ENCODE peak calls at places on chromosomes 2 and 18, in four cellular contexts. L is GM23338, Z is K562, R is GM12878. W is an unnamed sample.

GRCh38 chr18:42484648-42485047 is 529.6 kb downstream of the PIK3C3 start:
- DNase-seq in L (no peak), Z (no peak), R (no peak), W (no peak)

GRCh38 chr2:236342951-236343350 is 78.7 kb upstream of the ASB18 start:
- DNase-seq in L (no peak), Z (no peak), R (no peak), W (no peak)

GRCh38 chr2:161586517-161587167 is 37.6 kb upstream of the SLC4A10 start:
- DNase-seq in L (peak), Z (peak), R (no peak), W (peak)

GRCh38 chr2:232416521-232417470 is 10.2 kb downstream of the ALPG start:
- DNase-seq in L (no peak), Z (no peak), R (no peak), W (no peak)

GRCh38 chr2:235330775-235331438 is 162.9 kb upstream of the AGAP1 start:
- DNase-seq in L (no peak), Z (no peak), R (no peak), W (no peak)

GRCh38 chr2:131058214-131058613 is 35.0 kb downstream of the FAM168B start:
- DNase-seq in L (no peak), Z (no peak), R (no peak), W (no peak)

GRCh38 chr2:85541753-85542457 is 2.9 kb downstream of the MAT2A start:
- DNase-seq in L (no peak), Z (no peak), R (no peak), W (no peak)

GRCh38 chr2:179646862-179647261 is 214.6 kb downstream of the ZNF385B start:
- DNase-seq in L (no peak), Z (no peak), R (no peak), W (no peak)

GRCh38 chr2:119372778-119373568 is 6.2 kb downstream of the DBI start:
- DNase-seq in L (no peak), Z (no peak), R (no peak), W (no peak)

GRCh38 chr2:1671916-1672315 is 72.4 kb downstream of the PXDN start:
- DNase-seq in L (no peak), Z (no peak), R (no peak), W (no peak)

GRCh38 chr2:179812501-179812900 is 48.9 kb downstream of the ZNF385B start:
- DNase-seq in L (no peak), Z (no peak), R (no peak), W (no peak)

GRCh38 chr18:61544178-61544577 is 210.9 kb downstream of the CDH20 start:
- DNase-seq in L (no peak), Z (no peak), R (no peak), W (no peak)

GRCh38 chr2:48819206-48819605 is 63.7 kb upstream of the LHCGR start:
- DNase-seq in L (no peak), Z (no peak), R (no peak), W (no peak)

GRCh38 chr2:212863185-212863588 is 288.2 kb downstream of the IKZF2 start:
- DNase-seq in L (peak), Z (peak), R (peak), W (peak)

GRCh38 chr2:186590538-186591441 is 934 bp downstream of the ITGAV start:
- DNase-seq in L (peak), Z (peak), R (no peak), W (peak)

GRCh38 chr2:6626406-6627012 is 239.2 kb downstream of the CMPK2 start:
- DNase-seq in L (no peak), Z (no peak), R (no peak), W (no peak)

GRCh38 chr2:26961603-26962184 is 8.7 kb upstream of the MAPRE3 start:
- DNase-seq in L (peak), Z (peak), R (peak), W (peak)

GRCh38 chr2:123157016-123157415 is 868.1 kb upstream of the CNTNAP5 start:
- DNase-seq in L (no peak), Z (no peak), R (no peak), W (no peak)

GRCh38 chr18:9719421-9719981 is 11.4 kb downstream of the RAB31 start:
- DNase-seq in L (no peak), Z (no peak), R (no peak), W (no peak)
- TF ChIP-seq POLR2AphosphoS5 in L (no peak), Z (no peak), R (no peak), W (no peak)

GRCh38 chr2:240013343-240013742 is 11.8 kb downstream of the NDUFA10 start:
- DNase-seq in L (no peak), Z (no peak), R (no peak), W (no peak)
- TF ChIP-seq JUNB in L (no peak), Z (no peak), R (no peak), W (no peak)

GRCh38 chr2:127651381-127651809 is 5.4 kb downstream of the GPR17 start:
- DNase-seq in L (no peak), Z (no peak), R (no peak), W (no peak)
- TF ChIP-seq POLR2AphosphoS5 in L (no peak), Z (no peak), R (no peak), W (no peak)

GRCh38 chr18:36786686-36787085 is 42.1 kb downstream of the TPGS2 start:
- DNase-seq in L (no peak), Z (no peak), R (no peak), W (peak)
- TF ChIP-seq JUNB in L (no peak), Z (no peak), R (no peak), W (no peak)

GRCh38 chr18:46097378-46097852 is 681 bp downstream of the ATP5F1A start:
- DNase-seq in L (no peak), Z (no peak), R (no peak), W (no peak)

GRCh38 chr18:46096651-46097300 is 1.3 kb downstream of the ATP5F1A start:
- DNase-seq in L (no peak), Z (no peak), R (no peak), W (no peak)

GRCh38 chr18:46098616-46098933 is 479 bp upstream of the ATP5F1A start:
- DNase-seq in L (no peak), Z (no peak), R (no peak), W (no peak)

GRCh38 chr18:46099463-46099862 is 1.4 kb upstream of the ATP5F1A start:
- DNase-seq in L (no peak), Z (no peak), R (no peak), W (no peak)

DNA sequence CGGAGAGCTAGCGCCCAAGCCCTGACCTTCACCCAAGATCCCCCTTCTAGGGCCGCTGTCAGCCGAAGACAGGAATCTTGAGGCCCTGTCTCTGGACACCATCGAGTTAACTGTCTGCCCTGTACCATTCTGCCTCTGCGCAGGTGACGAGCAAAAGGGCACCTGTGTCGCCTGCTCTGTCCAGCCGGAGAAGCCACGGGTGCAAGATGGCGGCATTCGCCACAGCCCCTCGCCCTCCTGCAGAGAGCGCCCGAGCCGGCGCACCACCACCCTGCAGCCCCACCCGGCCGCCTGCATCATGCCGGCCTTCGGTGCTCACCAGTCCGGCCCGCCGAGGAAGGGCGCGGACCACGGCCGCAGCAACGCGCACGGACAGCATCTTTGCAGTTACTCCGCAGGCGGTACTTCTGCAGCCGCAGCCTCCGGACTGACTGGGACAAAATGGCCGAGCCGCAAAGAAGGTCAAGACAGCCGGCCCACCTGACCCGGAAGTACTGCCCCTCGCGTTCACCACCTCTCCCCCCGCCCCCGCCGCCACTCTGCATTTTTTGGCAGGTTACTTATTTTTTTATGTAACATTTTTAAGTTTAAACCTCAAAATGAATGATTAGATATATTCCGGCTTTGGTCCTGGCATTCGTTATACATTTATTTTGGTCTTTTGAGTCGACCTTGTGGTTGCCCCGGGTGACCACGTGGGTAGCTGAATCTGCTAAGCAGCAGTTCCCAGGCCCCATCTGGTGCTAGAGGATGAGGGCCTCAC is at the start of gene ATP5F1A:
- DNase-seq in L (peak), Z (peak), R (peak), W (peak)
- TF ChIP-seq POLR2AphosphoS5 in L (peak), Z (peak), R (peak), W (peak)

GRCh38 chr2:10303174-10303633 is 500 bp downstream of the HPCAL1 start:
- DNase-seq in L (no peak), Z (no peak), R (no peak), W (no peak)
- TF ChIP-seq JUNB in L (no peak), Z (no peak), R (no peak), W (no peak)

GRCh38 chr2:128195435-128195984 is 104.5 kb downstream of the UGGT1 start:
- DNase-seq in L (no peak), Z (no peak), R (no peak), W (peak)
- TF ChIP-seq POLR2AphosphoS5 in L (no peak), Z (no peak), R (no peak), W (peak)

DNA sequence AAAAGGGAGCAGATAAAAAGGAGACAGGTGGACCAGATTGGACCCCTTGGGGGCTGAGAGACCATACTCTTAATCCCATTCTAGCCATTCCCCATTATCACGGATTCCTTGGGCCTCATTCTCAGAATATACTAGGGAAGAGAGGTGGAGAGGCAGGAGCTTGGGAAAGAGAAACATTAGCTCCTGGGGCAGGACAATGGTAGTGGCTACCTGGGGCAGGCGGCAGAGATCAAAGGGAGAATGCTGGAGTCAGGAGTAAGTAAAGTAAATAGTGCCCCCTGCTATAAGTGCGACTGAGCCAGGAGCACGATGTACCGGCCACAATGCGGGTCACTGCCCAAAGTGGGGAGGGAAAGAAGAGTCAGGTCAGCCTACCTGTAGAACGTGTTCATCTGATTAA is 20.4 kb upstream of the IHH start:
- DNase-seq in L (no peak), Z (no peak), R (no peak), W (peak)
- TF ChIP-seq JUNB in L (no peak), Z (no peak), R (no peak), W (no peak)

DNA sequence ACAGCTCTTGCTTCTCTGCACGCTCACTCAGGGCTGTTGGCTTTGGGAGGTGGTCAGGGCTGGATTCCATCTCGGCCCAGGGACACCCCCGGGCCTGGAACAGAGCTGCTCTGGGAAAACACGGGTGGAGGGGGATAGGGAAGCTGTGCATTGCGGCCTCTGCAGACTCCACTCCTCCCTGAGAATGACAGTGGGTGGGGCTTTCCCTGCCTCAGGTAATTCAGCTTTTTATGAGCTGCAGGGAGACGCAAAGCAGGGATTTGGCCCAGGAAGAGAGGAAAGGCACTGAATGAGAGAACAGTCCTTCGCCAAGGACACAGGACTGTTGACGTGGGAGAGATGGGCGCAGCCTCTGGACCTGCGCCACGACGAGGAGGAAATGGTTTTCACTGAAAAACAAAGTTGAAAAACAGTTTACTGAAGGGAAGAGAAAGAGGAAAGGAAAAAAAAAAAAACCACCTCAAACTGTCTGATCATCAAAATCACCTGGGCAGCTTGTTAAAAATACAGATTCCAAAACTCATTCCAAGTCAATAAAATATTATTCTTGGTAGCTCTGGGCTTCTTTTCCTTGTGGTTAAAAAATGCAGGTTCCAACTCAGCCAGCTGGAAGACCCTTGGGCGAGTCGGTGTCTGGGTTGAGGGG is 194.0 kb downstream of the ZFP36L2 start:
- DNase-seq in L (no peak), Z (no peak), R (no peak), W (no peak)
- TF ChIP-seq POLR2AphosphoS5 in L (no peak), Z (no peak), R (no peak), W (no peak)

GRCh38 chr2:205785507-205786222 is 103.4 kb downstream of the NRP2 start:
- DNase-seq in L (no peak), Z (no peak), R (no peak), W (no peak)
- TF ChIP-seq JUNB in L (no peak), Z (no peak), R (no peak), W (no peak)

W was measured in HepG2.